ENCODE peak calls at places on chromosomes 6 and 20, in six cellular contexts. One of them, this sample, is unnamed.

GRCh38 chr6:77362055-77362454 is 101.2 kb downstream of the HTR1B start:
- DNase-seq in psoas muscle: no peak
- DNase-seq in HT1080: no peak
- DNase-seq in NCI-H1105: no peak
- DNase-seq in neural crest cell: no peak
- DNase-seq in fibroblast of lung: no peak
- DNase-seq in this sample: no peak

GRCh38 chr6:135796884-135797283 is 54.6 kb upstream of the PDE7B start:
- DNase-seq in neural crest cell: no peak
- DNase-seq in HT1080: no peak
- DNase-seq in psoas muscle: no peak
- DNase-seq in fibroblast of lung: no peak
- DNase-seq in NCI-H1105: peak; percentile 28
- DNase-seq in this sample: no peak

GRCh38 chr6:658244-658643 is 1.3 kb upstream of the HUS1B start:
- DNase-seq in fibroblast of lung: peak; percentile 94
- DNase-seq in psoas muscle: no peak
- DNase-seq in NCI-H1105: no peak
- DNase-seq in neural crest cell: no peak
- DNase-seq in HT1080: no peak
- DNase-seq in this sample: no peak

GRCh38 chr6:108961985-108962384 is 113.8 kb downstream of the ARMC2 start:
- DNase-seq in NCI-H1105: no peak
- DNase-seq in HT1080: no peak
- DNase-seq in neural crest cell: no peak
- DNase-seq in fibroblast of lung: peak; percentile 89
- DNase-seq in psoas muscle: no peak
- DNase-seq in this sample: no peak

GRCh38 chr6:159832941-159833340 is 32.9 kb downstream of the PNLDC1 start:
- DNase-seq in HT1080: no peak
- DNase-seq in neural crest cell: no peak
- DNase-seq in fibroblast of lung: no peak
- DNase-seq in NCI-H1105: no peak
- DNase-seq in psoas muscle: no peak
- DNase-seq in this sample: no peak

GRCh38 chr6:1022719-1023118 is 289.2 kb upstream of the FOXQ1 start:
- DNase-seq in fibroblast of lung: no peak
- DNase-seq in HT1080: no peak
- DNase-seq in neural crest cell: no peak
- DNase-seq in NCI-H1105: no peak
- DNase-seq in psoas muscle: no peak
- DNase-seq in this sample: no peak

GRCh38 chr6:9851541-9852380 is 563.1 kb downstream of the TFAP2A start:
- DNase-seq in psoas muscle: no peak
- DNase-seq in fibroblast of lung: peak; percentile 19
- DNase-seq in NCI-H1105: no peak
- DNase-seq in neural crest cell: no peak
- DNase-seq in HT1080: peak; percentile 85
- DNase-seq in this sample: no peak

GRCh38 chr6:70763754-70764153 is 96.1 kb downstream of the SMAP1 start:
- DNase-seq in psoas muscle: no peak
- DNase-seq in neural crest cell: no peak
- DNase-seq in HT1080: no peak
- DNase-seq in fibroblast of lung: peak; percentile 6
- DNase-seq in NCI-H1105: no peak
- DNase-seq in this sample: no peak

GRCh38 chr6:133837801-133838349 is 51.0 kb upstream of the TCF21 start:
- DNase-seq in NCI-H1105: peak; percentile 63
- DNase-seq in fibroblast of lung: peak; percentile 14
- DNase-seq in HT1080: no peak
- DNase-seq in neural crest cell: peak; percentile 50
- DNase-seq in psoas muscle: peak; percentile 59
- DNase-seq in this sample: peak; percentile 85

GRCh38 chr20:33868571-33868970 is 57.4 kb downstream of the CHMP4B start:
- DNase-seq in NCI-H1105: no peak
- DNase-seq in HT1080: no peak
- DNase-seq in psoas muscle: peak; percentile 27
- DNase-seq in fibroblast of lung: no peak
- DNase-seq in neural crest cell: no peak
- DNase-seq in this sample: no peak

GRCh38 chr20:44601801-44602204 is 19.4 kb downstream of the PKIG start:
- DNase-seq in HT1080: no peak
- DNase-seq in NCI-H1105: no peak
- DNase-seq in fibroblast of lung: peak; percentile 88
- DNase-seq in psoas muscle: peak; percentile 85
- DNase-seq in neural crest cell: no peak
- DNase-seq in this sample: peak; percentile 63

GRCh38 chr6:161607696-161608297 is 333.9 kb upstream of the AGPAT4 start:
- DNase-seq in neural crest cell: no peak
- DNase-seq in NCI-H1105: no peak
- DNase-seq in fibroblast of lung: no peak
- DNase-seq in HT1080: no peak
- DNase-seq in psoas muscle: no peak
- DNase-seq in this sample: no peak

GRCh38 chr6:93017213-93017612 is 402.1 kb downstream of the EPHA7 start:
- DNase-seq in fibroblast of lung: no peak
- DNase-seq in psoas muscle: no peak
- DNase-seq in neural crest cell: no peak
- DNase-seq in NCI-H1105: no peak
- DNase-seq in HT1080: peak; percentile 46
- DNase-seq in this sample: no peak

GRCh38 chr20:49641683-49642649 is 71.7 kb downstream of the B4GALT5 start:
- DNase-seq in neural crest cell: no peak
- DNase-seq in fibroblast of lung: no peak
- DNase-seq in psoas muscle: no peak
- DNase-seq in HT1080: peak; percentile 15
- DNase-seq in NCI-H1105: peak; percentile 63
- DNase-seq in this sample: no peak

GRCh38 chr20:59709636-59710035 is 105.3 kb downstream of the PHACTR3 start:
- DNase-seq in psoas muscle: no peak
- DNase-seq in neural crest cell: no peak
- DNase-seq in fibroblast of lung: no peak
- DNase-seq in HT1080: no peak
- DNase-seq in NCI-H1105: no peak
- DNase-seq in this sample: no peak

GRCh38 chr6:52152070-52152423 is 34.1 kb upstream of the IL17A start:
- DNase-seq in neural crest cell: no peak
- DNase-seq in HT1080: no peak
- DNase-seq in NCI-H1105: no peak
- DNase-seq in fibroblast of lung: no peak
- DNase-seq in psoas muscle: no peak
- DNase-seq in this sample: no peak

GRCh38 chr6:38033442-38033982 is 214.0 kb downstream of the ZFAND3 start:
- DNase-seq in NCI-H1105: no peak
- DNase-seq in HT1080: no peak
- DNase-seq in fibroblast of lung: no peak
- DNase-seq in neural crest cell: no peak
- DNase-seq in psoas muscle: no peak
- DNase-seq in this sample: no peak

GRCh38 chr6:112233864-112234263 is 20.5 kb downstream of the LAMA4 start:
- DNase-seq in HT1080: peak; percentile 53
- DNase-seq in NCI-H1105: no peak
- DNase-seq in psoas muscle: no peak
- DNase-seq in fibroblast of lung: peak; percentile 84
- DNase-seq in neural crest cell: no peak
- DNase-seq in this sample: no peak

GRCh38 chr20:4483961-4484360 is 237.7 kb upstream of the PRND start:
- DNase-seq in psoas muscle: no peak
- DNase-seq in HT1080: no peak
- DNase-seq in neural crest cell: no peak
- DNase-seq in NCI-H1105: no peak
- DNase-seq in fibroblast of lung: no peak
- DNase-seq in this sample: no peak

GRCh38 chr6:34177181-34177591 is 31.3 kb upstream of the GRM4 start:
- DNase-seq in fibroblast of lung: no peak
- DNase-seq in psoas muscle: no peak
- DNase-seq in NCI-H1105: no peak
- DNase-seq in HT1080: no peak
- DNase-seq in neural crest cell: no peak
- DNase-seq in this sample: no peak

GRCh38 chr6:92270365-92270764 is 1149.0 kb downstream of the EPHA7 start:
- DNase-seq in neural crest cell: no peak
- DNase-seq in psoas muscle: no peak
- DNase-seq in NCI-H1105: no peak
- DNase-seq in HT1080: no peak
- DNase-seq in fibroblast of lung: no peak
- DNase-seq in this sample: no peak

GRCh38 chr20:57941572-57942381 is 232.0 kb upstream of the PMEPA1 start:
- DNase-seq in fibroblast of lung: no peak
- DNase-seq in neural crest cell: no peak
- DNase-seq in psoas muscle: no peak
- DNase-seq in HT1080: no peak
- DNase-seq in NCI-H1105: no peak
- DNase-seq in this sample: no peak

GRCh38 chr6:155402656-155403304 is 52.9 kb downstream of the NOX3 start:
- DNase-seq in neural crest cell: no peak
- DNase-seq in HT1080: no peak
- DNase-seq in psoas muscle: no peak
- DNase-seq in fibroblast of lung: no peak
- DNase-seq in NCI-H1105: no peak
- DNase-seq in this sample: no peak

GRCh38 chr6:36120539-36120938 is 9.8 kb upstream of the MAPK13 start:
- DNase-seq in fibroblast of lung: no peak
- DNase-seq in NCI-H1105: no peak
- DNase-seq in psoas muscle: no peak
- DNase-seq in HT1080: no peak
- DNase-seq in neural crest cell: no peak
- DNase-seq in this sample: peak; percentile 88

GRCh38 chr6:56448056-56448455 is 194.6 kb downstream of the DST start:
- DNase-seq in neural crest cell: no peak
- DNase-seq in fibroblast of lung: no peak
- DNase-seq in NCI-H1105: no peak
- DNase-seq in HT1080: no peak
- DNase-seq in psoas muscle: no peak
- DNase-seq in this sample: no peak

GRCh38 chr6:136517002-136517401 is 33.2 kb downstream of the MAP7 start:
- DNase-seq in HT1080: peak; percentile 21
- DNase-seq in fibroblast of lung: no peak
- DNase-seq in psoas muscle: no peak
- DNase-seq in neural crest cell: no peak
- DNase-seq in NCI-H1105: no peak
- DNase-seq in this sample: no peak

GRCh38 chr20:59145926-59146800 is 17.5 kb upstream of the ZNF831 start:
- DNase-seq in HT1080: no peak
- DNase-seq in NCI-H1105: no peak
- DNase-seq in fibroblast of lung: no peak
- DNase-seq in psoas muscle: no peak
- DNase-seq in neural crest cell: no peak
- DNase-seq in this sample: peak; percentile 77

GRCh38 chr20:31835977-31836852 is 9.2 kb downstream of the FOXS1 start:
- DNase-seq in psoas muscle: peak; percentile 94
- DNase-seq in fibroblast of lung: peak; percentile 95
- DNase-seq in neural crest cell: no peak
- DNase-seq in HT1080: peak; percentile 95
- DNase-seq in NCI-H1105: no peak
- DNase-seq in this sample: peak; percentile 76

This sample was measured in Peyer's patch.